ENCODE peak calls at places on chromosomes 6 and 20, in five cellular contexts. C is esophagus squamous epithelium; Q is lower lobe of right lung; J is CD8-positive, alpha-beta T cell; N is left lung. Z is an unnamed sample.

GRCh38 chr6:164612731-164613130 is 696.7 kb downstream of the C6orf118 start:
- DNase-seq in C (no peak), Q (no peak), J (no peak), N (no peak), Z (no peak)

GRCh38 chr6:14549319-14549770 is 431.8 kb downstream of the CD83 start:
- DNase-seq in C (no peak), Q (no peak), J (no peak), N (no peak), Z (no peak)

GRCh38 chr20:24160563-24161355 is 172.2 kb upstream of the GGTLC1 start:
- DNase-seq in C (no peak), Q (no peak), J (no peak), N (no peak), Z (peak; percentile 40)

GRCh38 chr20:20373046-20373706 is 5.3 kb downstream of the INSM1 start:
- DNase-seq in C (no peak), Q (no peak), J (no peak), N (no peak), Z (no peak)

GRCh38 chr6:33995046-33995872 is 150.6 kb downstream of the GRM4 start:
- DNase-seq in C (no peak), Q (no peak), J (no peak), N (no peak), Z (no peak)

GRCh38 chr6:124798942-124799496 is 163.2 kb upstream of the RNF217 start:
- DNase-seq in C (no peak), Q (no peak), J (no peak), N (no peak), Z (no peak)

GRCh38 chr20:25512709-25513108 is 72.6 kb downstream of the NINL start:
- DNase-seq in C (no peak), Q (no peak), J (no peak), N (no peak), Z (no peak)

GRCh38 chr6:41700577-41701347 is 34.6 kb downstream of the TFEB start:
- DNase-seq in C (no peak), Q (no peak), J (no peak), N (no peak), Z (no peak)

GRCh38 chr6:163554663-163555062 is 140.1 kb downstream of the QKI start:
- DNase-seq in C (no peak), Q (peak; percentile 70), J (peak; percentile 26), N (no peak), Z (no peak)

GRCh38 chr6:48560408-48560807 is 449.4 kb upstream of the PTCHD4 start:
- DNase-seq in C (no peak), Q (no peak), J (no peak), N (no peak), Z (no peak)

GRCh38 chr6:111534366-111534765 is 51.3 kb upstream of the REV3L start:
- DNase-seq in C (no peak), Q (peak; percentile 68), J (no peak), N (no peak), Z (peak; percentile 73)

GRCh38 chr20:25300496-25301170 is 52.7 kb downstream of the PYGB start:
- DNase-seq in C (no peak), Q (no peak), J (no peak), N (no peak), Z (no peak)

GRCh38 chr20:3621111-3621510 is 42.1 kb downstream of the GFRA4 start:
- DNase-seq in C (no peak), Q (no peak), J (no peak), N (no peak), Z (no peak)
- TF ChIP-seq CTCF in C (no peak), Q (no peak), J (no peak), N (no peak), Z (no peak)

GRCh38 chr20:35087355-35087754 is 5.3 kb downstream of the TRPC4AP start:
- DNase-seq in C (no peak), Q (no peak), J (no peak), N (no peak), Z (no peak)
- H3K4me1 ChIP-seq in C (peaks cover 18% of the 10 kb centered on the region), Q (peaks cover 54% of the 10 kb centered on the region), J (peaks cover 45% of the 10 kb centered on the region), N (peaks cover 4% of the 10 kb centered on the region), Z (peaks cover 5% of the 10 kb centered on the region)

DNA sequence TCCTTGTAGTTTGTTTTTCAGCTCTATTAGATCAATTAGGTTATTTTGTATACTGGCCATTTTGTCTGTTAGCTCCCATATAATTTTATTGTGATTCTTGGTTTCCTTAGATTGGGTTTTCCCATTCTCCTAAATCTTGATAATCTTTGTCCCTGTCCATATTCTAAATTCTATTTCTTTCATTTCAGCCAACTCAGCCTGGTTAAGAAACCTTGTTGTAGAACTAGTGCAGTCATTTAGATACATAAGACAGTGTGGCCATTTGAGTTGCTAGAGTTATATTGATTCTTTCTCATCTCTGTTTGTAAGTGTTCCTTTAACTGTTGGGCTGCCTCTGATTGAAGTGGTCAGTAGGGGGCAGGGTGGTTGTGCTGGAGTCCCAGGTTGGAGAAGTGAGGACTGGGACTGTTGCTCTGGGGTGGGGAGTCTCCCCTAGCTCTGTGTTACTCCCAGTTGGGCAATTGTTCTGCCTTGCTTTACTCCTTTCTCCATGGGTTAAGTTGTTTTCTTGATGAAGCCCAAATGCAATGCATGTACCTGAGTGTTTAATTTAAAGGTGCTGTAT is 98.8 kb upstream of the NRN1 start:
- DNase-seq in C (no peak), Q (no peak), J (no peak), N (no peak), Z (no peak)
- TF ChIP-seq CTCF in C (peak; percentile 3), Q (no peak), J (no peak), N (no peak), Z (no peak)

GRCh38 chr6:157995458-157995857 is 13.8 kb downstream of the SYNJ2 start:
- DNase-seq in C (no peak), Q (no peak), J (no peak), N (peak; percentile 10), Z (no peak)

GRCh38 chr6:157996201-157996712 is 14.6 kb downstream of the SYNJ2 start:
- DNase-seq in C (no peak), Q (no peak), J (no peak), N (peak; percentile 9), Z (no peak)

GRCh38 chr6:157993076-157993475 is 11.4 kb downstream of the SYNJ2 start:
- DNase-seq in C (no peak), Q (no peak), J (no peak), N (no peak), Z (no peak)

GRCh38 chr6:157996918-157997702 is 15.4 kb downstream of the SYNJ2 start:
- DNase-seq in C (no peak), Q (no peak), J (no peak), N (no peak), Z (no peak)

DNA sequence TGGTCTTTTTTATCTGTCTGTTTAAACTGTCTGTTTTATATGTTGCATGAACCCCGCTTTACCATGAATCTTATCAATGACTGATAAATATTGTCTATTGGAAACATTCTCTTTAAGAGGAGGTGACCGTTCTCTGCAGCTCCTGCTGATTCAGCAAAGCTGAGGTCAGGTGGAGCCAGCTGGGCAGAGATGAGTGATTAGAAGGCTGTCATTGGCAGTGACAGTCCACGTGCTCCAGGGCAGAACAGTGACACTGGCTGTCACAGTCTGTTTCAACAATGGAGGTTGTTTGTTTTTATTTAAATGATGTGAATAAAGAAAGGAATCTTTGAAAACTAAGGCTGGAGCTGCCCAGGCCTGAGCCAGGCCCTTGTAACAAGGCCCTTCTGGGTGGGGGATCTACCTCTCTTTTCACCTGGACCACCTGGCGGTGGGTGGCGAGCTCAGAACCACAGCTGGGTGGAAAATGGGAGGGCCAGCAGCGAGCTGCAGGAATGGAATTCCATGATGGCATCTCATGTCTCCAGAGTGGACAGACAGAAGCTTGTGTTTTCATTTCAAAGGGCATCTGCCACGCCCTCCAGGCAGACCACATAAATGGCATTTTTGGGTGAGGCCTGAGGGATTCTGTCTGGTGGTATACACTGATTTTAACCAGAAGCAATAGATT is 12.6 kb downstream of the SYNJ2 start:
- DNase-seq in C (no peak), Q (no peak), J (no peak), N (peak; percentile 16), Z (no peak)
- H3K4me1 ChIP-seq in C (peaks cover 18% of the 10 kb centered on the region), Q (peaks cover 12% of the 10 kb centered on the region), J (peaks cover 26% of the 10 kb centered on the region), N (peaks cover 6% of the 10 kb centered on the region), Z (peaks cover 12% of the 10 kb centered on the region)

GRCh38 chr6:139431602-139431956 is 57.1 kb upstream of the CITED2 start:
- DNase-seq in C (no peak), Q (no peak), J (no peak), N (no peak), Z (no peak)
- TF ChIP-seq CTCF in C (no peak), Q (no peak), J (no peak), N (no peak), Z (no peak)

GRCh38 chr6:37558646-37559045 is 59.0 kb upstream of the CCDC167 start:
- DNase-seq in C (no peak), Q (no peak), J (no peak), N (no peak), Z (no peak)

GRCh38 chr6:37557645-37558114 is 58.0 kb upstream of the CCDC167 start:
- DNase-seq in C (no peak), Q (no peak), J (no peak), N (no peak), Z (no peak)

GRCh38 chr6:37559060-37559459 is 59.4 kb upstream of the CCDC167 start:
- DNase-seq in C (no peak), Q (no peak), J (no peak), N (no peak), Z (no peak)

GRCh38 chr6:37556884-37557644 is 57.4 kb upstream of the CCDC167 start:
- DNase-seq in C (no peak), Q (no peak), J (no peak), N (no peak), Z (no peak)

GRCh38 chr6:37558158-37558557 is 58.5 kb upstream of the CCDC167 start:
- DNase-seq in C (no peak), Q (no peak), J (no peak), N (no peak), Z (no peak)
- H3K4me1 ChIP-seq in C (peaks cover 4% of the 10 kb centered on the region), Q (no peaks in the 10 kb centered on the region), J (peaks cover 18% of the 10 kb centered on the region), N (no peaks in the 10 kb centered on the region), Z (no peaks in the 10 kb centered on the region)

DNA sequence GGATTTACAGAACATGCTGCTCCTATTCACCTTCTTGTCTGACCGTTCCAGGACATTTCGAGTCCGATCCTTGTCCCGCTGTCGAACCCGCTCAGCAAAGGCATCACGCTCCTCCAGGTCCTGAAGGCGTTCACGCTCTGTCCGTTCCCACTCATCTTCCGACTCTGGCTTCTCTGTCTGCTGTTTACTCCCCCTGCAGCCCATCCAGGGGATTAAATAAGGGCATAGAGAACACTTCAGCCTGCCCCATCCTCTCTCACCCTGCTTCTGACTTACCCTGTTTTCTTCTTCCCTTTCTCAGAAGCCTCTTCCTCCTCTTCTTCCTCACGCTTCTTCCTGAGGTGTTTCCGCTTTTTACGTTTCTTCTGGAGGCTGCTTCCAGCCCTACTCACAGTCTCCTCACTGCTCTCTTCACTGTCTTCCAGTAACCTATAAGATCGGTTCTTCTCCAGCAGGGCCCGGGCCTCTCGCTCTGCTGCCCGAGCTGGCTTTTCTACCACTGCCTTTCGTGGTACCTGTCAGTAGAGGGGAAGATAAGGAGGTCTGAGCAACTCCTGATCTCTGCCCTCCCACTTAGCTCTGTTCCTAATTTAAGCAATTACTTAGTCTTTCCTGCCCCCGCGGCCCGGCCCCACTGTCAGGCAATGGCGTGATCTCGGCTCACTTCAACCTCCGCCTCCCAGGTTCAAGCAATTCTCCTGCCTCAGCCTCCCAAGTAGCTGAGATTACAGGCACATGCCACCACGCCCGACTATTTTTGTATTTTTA is 1.9 kb downstream of the DHX16 start:
- DNase-seq in C (no peak), Q (no peak), J (no peak), N (no peak), Z (no peak)
- TF ChIP-seq CTCF in C (no peak), Q (no peak), J (no peak), N (no peak), Z (no peak)